ENCODE peak calls at places on chromosome 12, in nine cellular contexts. One of them, this sample, is unnamed.

GRCh38 chr12:47437570-47437969 is 268.3 kb downstream of the RPAP3 start:
- DNase-seq in GM23338: no peak
- DNase-seq in astrocyte of the spinal cord: no peak
- DNase-seq in mucosa of descending colon: no peak
- DNase-seq in AG09309: no peak
- DNase-seq in A549: no peak
- DNase-seq in fibroblast of mammary gland: no peak
- DNase-seq in body of pancreas: no peak
- DNase-seq in dorsolateral prefrontal cortex: no peak
- DNase-seq in this sample: no peak

GRCh38 chr12:119988788-119989618 is at the start of gene BICDL1:
- DNase-seq in mucosa of descending colon: peak
- DNase-seq in dorsolateral prefrontal cortex: peak
- DNase-seq in GM23338: peak
- DNase-seq in AG09309: no peak
- DNase-seq in A549: peak
- DNase-seq in fibroblast of mammary gland: peak
- DNase-seq in body of pancreas: peak
- DNase-seq in astrocyte of the spinal cord: peak
- DNase-seq in this sample: peak

GRCh38 chr12:46450279-46450748 is 77.7 kb upstream of the SLC38A2 start:
- DNase-seq in A549: no peak
- DNase-seq in AG09309: no peak
- DNase-seq in GM23338: no peak
- DNase-seq in astrocyte of the spinal cord: no peak
- DNase-seq in dorsolateral prefrontal cortex: no peak
- DNase-seq in mucosa of descending colon: peak
- DNase-seq in fibroblast of mammary gland: no peak
- DNase-seq in body of pancreas: peak
- DNase-seq in this sample: no peak

GRCh38 chr12:88805692-88806091 is 225.4 kb upstream of the KITLG start:
- DNase-seq in AG09309: no peak
- DNase-seq in body of pancreas: no peak
- DNase-seq in dorsolateral prefrontal cortex: no peak
- DNase-seq in mucosa of descending colon: no peak
- DNase-seq in A549: no peak
- DNase-seq in GM23338: peak
- DNase-seq in fibroblast of mammary gland: peak
- DNase-seq in astrocyte of the spinal cord: no peak
- DNase-seq in this sample: no peak

GRCh38 chr12:108567974-108568652 is 5.7 kb downstream of the ISCU start:
- DNase-seq in dorsolateral prefrontal cortex: no peak
- DNase-seq in A549: no peak
- DNase-seq in GM23338: no peak
- DNase-seq in mucosa of descending colon: no peak
- DNase-seq in AG09309: no peak
- DNase-seq in body of pancreas: no peak
- DNase-seq in astrocyte of the spinal cord: peak
- DNase-seq in fibroblast of mammary gland: no peak
- DNase-seq in this sample: no peak

GRCh38 chr12:82329508-82329907 is 28.7 kb downstream of the CCDC59 start:
- DNase-seq in dorsolateral prefrontal cortex: no peak
- DNase-seq in AG09309: no peak
- DNase-seq in fibroblast of mammary gland: no peak
- DNase-seq in astrocyte of the spinal cord: no peak
- DNase-seq in mucosa of descending colon: peak
- DNase-seq in A549: no peak
- DNase-seq in GM23338: peak
- DNase-seq in body of pancreas: no peak
- DNase-seq in this sample: no peak

GRCh38 chr12:82609234-82609914 is 77.3 kb upstream of the TMTC2 start:
- DNase-seq in A549: no peak
- DNase-seq in GM23338: no peak
- DNase-seq in dorsolateral prefrontal cortex: no peak
- DNase-seq in fibroblast of mammary gland: no peak
- DNase-seq in AG09309: no peak
- DNase-seq in body of pancreas: no peak
- DNase-seq in astrocyte of the spinal cord: no peak
- DNase-seq in mucosa of descending colon: peak
- DNase-seq in this sample: no peak

GRCh38 chr12:47080725-47081502 is 1.2 kb upstream of the AMIGO2 start:
- DNase-seq in A549: no peak
- DNase-seq in dorsolateral prefrontal cortex: no peak
- DNase-seq in GM23338: peak
- DNase-seq in body of pancreas: peak
- DNase-seq in fibroblast of mammary gland: peak
- DNase-seq in AG09309: no peak
- DNase-seq in astrocyte of the spinal cord: peak
- DNase-seq in mucosa of descending colon: peak
- DNase-seq in this sample: peak

GRCh38 chr12:55706840-55707671 is 648 bp downstream of the ITGA7 start:
- DNase-seq in GM23338: peak
- DNase-seq in dorsolateral prefrontal cortex: no peak
- DNase-seq in A549: no peak
- DNase-seq in mucosa of descending colon: no peak
- DNase-seq in astrocyte of the spinal cord: no peak
- DNase-seq in fibroblast of mammary gland: no peak
- DNase-seq in AG09309: no peak
- DNase-seq in body of pancreas: no peak
- DNase-seq in this sample: no peak

GRCh38 chr12:71478277-71478676 is 38.7 kb downstream of the LGR5 start:
- DNase-seq in A549: no peak
- DNase-seq in body of pancreas: no peak
- DNase-seq in astrocyte of the spinal cord: no peak
- DNase-seq in mucosa of descending colon: no peak
- DNase-seq in AG09309: no peak
- DNase-seq in GM23338: no peak
- DNase-seq in dorsolateral prefrontal cortex: no peak
- DNase-seq in fibroblast of mammary gland: no peak
- DNase-seq in this sample: no peak

GRCh38 chr12:124736115-124737039 is 127.3 kb downstream of the SCARB1 start:
- DNase-seq in dorsolateral prefrontal cortex: no peak
- DNase-seq in AG09309: no peak
- DNase-seq in body of pancreas: no peak
- DNase-seq in fibroblast of mammary gland: no peak
- DNase-seq in A549: no peak
- DNase-seq in astrocyte of the spinal cord: no peak
- DNase-seq in GM23338: no peak
- DNase-seq in mucosa of descending colon: no peak
- DNase-seq in this sample: no peak

GRCh38 chr12:24600996-24601395 is 347.9 kb downstream of the BCAT1 start:
- DNase-seq in mucosa of descending colon: no peak
- DNase-seq in GM23338: no peak
- DNase-seq in A549: no peak
- DNase-seq in astrocyte of the spinal cord: peak
- DNase-seq in body of pancreas: no peak
- DNase-seq in fibroblast of mammary gland: peak
- DNase-seq in dorsolateral prefrontal cortex: no peak
- DNase-seq in AG09309: peak
- DNase-seq in this sample: peak

GRCh38 chr12:65673291-65673690 is 151.0 kb upstream of the HMGA2 start:
- DNase-seq in dorsolateral prefrontal cortex: no peak
- DNase-seq in astrocyte of the spinal cord: no peak
- DNase-seq in mucosa of descending colon: no peak
- DNase-seq in GM23338: no peak
- DNase-seq in AG09309: no peak
- DNase-seq in A549: no peak
- DNase-seq in fibroblast of mammary gland: no peak
- DNase-seq in body of pancreas: no peak
- DNase-seq in this sample: no peak

GRCh38 chr12:59041241-59042121 is 121.2 kb upstream of the LRIG3 start:
- DNase-seq in body of pancreas: no peak
- DNase-seq in AG09309: peak
- DNase-seq in dorsolateral prefrontal cortex: no peak
- DNase-seq in fibroblast of mammary gland: peak
- DNase-seq in mucosa of descending colon: no peak
- DNase-seq in GM23338: no peak
- DNase-seq in astrocyte of the spinal cord: peak
- DNase-seq in A549: no peak
- DNase-seq in this sample: peak

GRCh38 chr12:63994704-63995103 is 150.2 kb downstream of the SRGAP1 start:
- DNase-seq in mucosa of descending colon: no peak
- DNase-seq in dorsolateral prefrontal cortex: no peak
- DNase-seq in astrocyte of the spinal cord: no peak
- DNase-seq in A549: no peak
- DNase-seq in fibroblast of mammary gland: peak
- DNase-seq in GM23338: no peak
- DNase-seq in AG09309: no peak
- DNase-seq in body of pancreas: no peak
- DNase-seq in this sample: peak

GRCh38 chr12:45966486-45966885 is 23.9 kb downstream of the SCAF11 start:
- DNase-seq in AG09309: no peak
- DNase-seq in A549: peak
- DNase-seq in GM23338: peak
- DNase-seq in fibroblast of mammary gland: peak
- DNase-seq in dorsolateral prefrontal cortex: no peak
- DNase-seq in mucosa of descending colon: no peak
- DNase-seq in astrocyte of the spinal cord: peak
- DNase-seq in body of pancreas: no peak
- DNase-seq in this sample: peak

GRCh38 chr12:124753230-124753595 is 110.5 kb downstream of the SCARB1 start:
- DNase-seq in A549: no peak
- DNase-seq in mucosa of descending colon: no peak
- DNase-seq in astrocyte of the spinal cord: no peak
- DNase-seq in dorsolateral prefrontal cortex: no peak
- DNase-seq in GM23338: no peak
- DNase-seq in body of pancreas: no peak
- DNase-seq in AG09309: no peak
- DNase-seq in fibroblast of mammary gland: no peak
- DNase-seq in this sample: no peak

GRCh38 chr12:1579626-1580025 is 14.8 kb downstream of the FBXL14 start:
- DNase-seq in dorsolateral prefrontal cortex: no peak
- DNase-seq in GM23338: no peak
- DNase-seq in fibroblast of mammary gland: no peak
- DNase-seq in astrocyte of the spinal cord: peak
- DNase-seq in AG09309: no peak
- DNase-seq in A549: no peak
- DNase-seq in mucosa of descending colon: no peak
- DNase-seq in body of pancreas: no peak
- DNase-seq in this sample: peak

GRCh38 chr12:26861690-26862089 is 28.7 kb upstream of the ITPR2 start:
- DNase-seq in body of pancreas: no peak
- DNase-seq in GM23338: no peak
- DNase-seq in astrocyte of the spinal cord: no peak
- DNase-seq in AG09309: no peak
- DNase-seq in A549: no peak
- DNase-seq in mucosa of descending colon: no peak
- DNase-seq in dorsolateral prefrontal cortex: no peak
- DNase-seq in fibroblast of mammary gland: no peak
- DNase-seq in this sample: no peak

GRCh38 chr12:26868505-26869494 is 35.8 kb upstream of the ITPR2 start:
- DNase-seq in astrocyte of the spinal cord: no peak
- DNase-seq in mucosa of descending colon: no peak
- DNase-seq in dorsolateral prefrontal cortex: no peak
- DNase-seq in body of pancreas: no peak
- DNase-seq in AG09309: no peak
- DNase-seq in GM23338: no peak
- DNase-seq in A549: no peak
- DNase-seq in fibroblast of mammary gland: no peak
- DNase-seq in this sample: no peak

GRCh38 chr12:26857465-26858176 is 24.6 kb upstream of the ITPR2 start:
- DNase-seq in A549: no peak
- DNase-seq in mucosa of descending colon: no peak
- DNase-seq in AG09309: no peak
- DNase-seq in fibroblast of mammary gland: no peak
- DNase-seq in body of pancreas: peak
- DNase-seq in GM23338: peak
- DNase-seq in dorsolateral prefrontal cortex: no peak
- DNase-seq in astrocyte of the spinal cord: no peak
- DNase-seq in this sample: no peak

GRCh38 chr12:26867084-26867483 is 34.1 kb upstream of the ITPR2 start:
- DNase-seq in mucosa of descending colon: no peak
- DNase-seq in astrocyte of the spinal cord: no peak
- DNase-seq in dorsolateral prefrontal cortex: no peak
- DNase-seq in body of pancreas: no peak
- DNase-seq in fibroblast of mammary gland: no peak
- DNase-seq in GM23338: no peak
- DNase-seq in AG09309: no peak
- DNase-seq in A549: no peak
- DNase-seq in this sample: peak

GRCh38 chr12:26863515-26863914 is 30.5 kb upstream of the ITPR2 start:
- DNase-seq in A549: no peak
- DNase-seq in astrocyte of the spinal cord: no peak
- DNase-seq in AG09309: no peak
- DNase-seq in body of pancreas: no peak
- DNase-seq in fibroblast of mammary gland: peak
- DNase-seq in dorsolateral prefrontal cortex: no peak
- DNase-seq in mucosa of descending colon: peak
- DNase-seq in GM23338: peak
- DNase-seq in this sample: no peak
- TF ChIP-seq CTCF in A549: no peak
- TF ChIP-seq CTCF in astrocyte of the spinal cord: peak
- TF ChIP-seq CTCF in AG09309: peak
- TF ChIP-seq CTCF in body of pancreas: no peak
- TF ChIP-seq CTCF in fibroblast of mammary gland: peak
- TF ChIP-seq CTCF in dorsolateral prefrontal cortex: no peak
- TF ChIP-seq CTCF in mucosa of descending colon: no peak
- TF ChIP-seq CTCF in GM23338: peak
- TF ChIP-seq CTCF in this sample: peak

GRCh38 chr12:94872671-94873367 is 130.7 kb downstream of the NDUFA12 start:
- DNase-seq in A549: no peak
- DNase-seq in fibroblast of mammary gland: no peak
- DNase-seq in astrocyte of the spinal cord: no peak
- DNase-seq in mucosa of descending colon: no peak
- DNase-seq in body of pancreas: no peak
- DNase-seq in dorsolateral prefrontal cortex: no peak
- DNase-seq in AG09309: no peak
- DNase-seq in GM23338: peak
- DNase-seq in this sample: no peak
- H3K4me3 ChIP-seq in A549: peak
- H3K4me3 ChIP-seq in fibroblast of mammary gland: no peak
- H3K4me3 ChIP-seq in astrocyte of the spinal cord: no peak
- H3K4me3 ChIP-seq in mucosa of descending colon: no peak
- H3K4me3 ChIP-seq in body of pancreas: no peak
- H3K4me3 ChIP-seq in dorsolateral prefrontal cortex: peak
- H3K4me3 ChIP-seq in AG09309: no peak
- H3K4me3 ChIP-seq in GM23338: peak
- H3K4me3 ChIP-seq in this sample: no peak

GRCh38 chr12:29086325-29087271 is 62.5 kb upstream of the FAR2 start:
- DNase-seq in A549: no peak
- DNase-seq in mucosa of descending colon: no peak
- DNase-seq in astrocyte of the spinal cord: no peak
- DNase-seq in GM23338: no peak
- DNase-seq in AG09309: no peak
- DNase-seq in fibroblast of mammary gland: no peak
- DNase-seq in dorsolateral prefrontal cortex: no peak
- DNase-seq in body of pancreas: no peak
- DNase-seq in this sample: no peak

GRCh38 chr12:29088611-29089219 is 60.4 kb upstream of the FAR2 start:
- DNase-seq in fibroblast of mammary gland: peak
- DNase-seq in dorsolateral prefrontal cortex: no peak
- DNase-seq in AG09309: no peak
- DNase-seq in body of pancreas: no peak
- DNase-seq in mucosa of descending colon: no peak
- DNase-seq in astrocyte of the spinal cord: peak
- DNase-seq in A549: peak
- DNase-seq in GM23338: peak
- DNase-seq in this sample: peak
- TF ChIP-seq CTCF in fibroblast of mammary gland: peak
- TF ChIP-seq CTCF in dorsolateral prefrontal cortex: peak
- TF ChIP-seq CTCF in AG09309: peak
- TF ChIP-seq CTCF in body of pancreas: no peak
- TF ChIP-seq CTCF in mucosa of descending colon: peak
- TF ChIP-seq CTCF in astrocyte of the spinal cord: peak
- TF ChIP-seq CTCF in A549: peak
- TF ChIP-seq CTCF in GM23338: peak
- TF ChIP-seq CTCF in this sample: peak

GRCh38 chr12:4203772-4204376 is 69.7 kb upstream of the CCND2 start:
- DNase-seq in mucosa of descending colon: no peak
- DNase-seq in A549: no peak
- DNase-seq in body of pancreas: no peak
- DNase-seq in GM23338: peak
- DNase-seq in fibroblast of mammary gland: no peak
- DNase-seq in AG09309: no peak
- DNase-seq in dorsolateral prefrontal cortex: no peak
- DNase-seq in astrocyte of the spinal cord: no peak
- DNase-seq in this sample: no peak
- H3K4me3 ChIP-seq in mucosa of descending colon: no peak
- H3K4me3 ChIP-seq in A549: no peak
- H3K4me3 ChIP-seq in body of pancreas: no peak
- H3K4me3 ChIP-seq in GM23338: peak
- H3K4me3 ChIP-seq in fibroblast of mammary gland: no peak
- H3K4me3 ChIP-seq in AG09309: no peak
- H3K4me3 ChIP-seq in dorsolateral prefrontal cortex: no peak
- H3K4me3 ChIP-seq in astrocyte of the spinal cord: no peak
- H3K4me3 ChIP-seq in this sample: no peak

This sample was measured in fibroblast of the aortic adventitia.